ENCODE peak calls at places on chromosomes 5 and 9, in six cellular contexts. One of them, this sample, is unnamed.

GRCh38 chr5:59428391-59428790 is 465.1 kb downstream of the PDE4D start:
- DNase-seq in AG09309: no peak
- DNase-seq in tibial artery: no peak
- DNase-seq in brain microvascular endothelial cell: no peak
- DNase-seq in thoracic aorta: no peak
- DNase-seq in WERI-Rb-1: no peak
- DNase-seq in this sample: no peak

GRCh38 chr9:121369595-121370265 is at the start of gene STOM:
- DNase-seq in AG09309: peak; percentile 64
- DNase-seq in tibial artery: peak; percentile 97
- DNase-seq in brain microvascular endothelial cell: peak; percentile 64
- DNase-seq in thoracic aorta: peak; percentile 56
- DNase-seq in WERI-Rb-1: no peak
- DNase-seq in this sample: peak; percentile 70

GRCh38 chr5:61320860-61321259 is 11.2 kb upstream of the ZSWIM6 start:
- DNase-seq in AG09309: no peak
- DNase-seq in tibial artery: no peak
- DNase-seq in brain microvascular endothelial cell: no peak
- DNase-seq in thoracic aorta: no peak
- DNase-seq in WERI-Rb-1: no peak
- DNase-seq in this sample: no peak

GRCh38 chr5:179339081-179339480 is 6.2 kb downstream of the ADAMTS2 start:
- DNase-seq in AG09309: no peak
- DNase-seq in tibial artery: no peak
- DNase-seq in brain microvascular endothelial cell: no peak
- DNase-seq in thoracic aorta: no peak
- DNase-seq in WERI-Rb-1: no peak
- DNase-seq in this sample: no peak

GRCh38 chr9:133075925-133076324 is 14.1 kb downstream of the CEL start:
- DNase-seq in AG09309: peak; percentile 53
- DNase-seq in tibial artery: no peak
- DNase-seq in brain microvascular endothelial cell: peak; percentile 77
- DNase-seq in thoracic aorta: no peak
- DNase-seq in WERI-Rb-1: no peak
- DNase-seq in this sample: no peak

GRCh38 chr5:37816883-37817282 is 23.0 kb downstream of the GDNF start:
- DNase-seq in AG09309: no peak
- DNase-seq in tibial artery: no peak
- DNase-seq in brain microvascular endothelial cell: no peak
- DNase-seq in thoracic aorta: no peak
- DNase-seq in WERI-Rb-1: peak; percentile 74
- DNase-seq in this sample: no peak

GRCh38 chr5:170353946-170354345 is 35.2 kb downstream of the KCNMB1 start:
- DNase-seq in AG09309: no peak
- DNase-seq in tibial artery: no peak
- DNase-seq in brain microvascular endothelial cell: no peak
- DNase-seq in thoracic aorta: no peak
- DNase-seq in WERI-Rb-1: no peak
- DNase-seq in this sample: no peak

GRCh38 chr5:125317546-125317995 is 571.1 kb upstream of the ZNF608 start:
- DNase-seq in AG09309: no peak
- DNase-seq in tibial artery: no peak
- DNase-seq in brain microvascular endothelial cell: no peak
- DNase-seq in thoracic aorta: no peak
- DNase-seq in WERI-Rb-1: peak; percentile 16
- DNase-seq in this sample: no peak

GRCh38 chr9:80157561-80157983 is 585.8 kb downstream of the TLE4 start:
- DNase-seq in AG09309: peak; percentile 77
- DNase-seq in tibial artery: no peak
- DNase-seq in brain microvascular endothelial cell: no peak
- DNase-seq in thoracic aorta: no peak
- DNase-seq in WERI-Rb-1: no peak
- DNase-seq in this sample: no peak

GRCh38 chr5:143345671-143346440 is 57.6 kb downstream of the NR3C1 start:
- DNase-seq in AG09309: no peak
- DNase-seq in tibial artery: no peak
- DNase-seq in brain microvascular endothelial cell: no peak
- DNase-seq in thoracic aorta: no peak
- DNase-seq in WERI-Rb-1: no peak
- DNase-seq in this sample: no peak

GRCh38 chr9:96487949-96488348 is 38.0 kb downstream of the HABP4 start:
- DNase-seq in AG09309: no peak
- DNase-seq in tibial artery: no peak
- DNase-seq in brain microvascular endothelial cell: peak; percentile 67
- DNase-seq in thoracic aorta: no peak
- DNase-seq in WERI-Rb-1: no peak
- DNase-seq in this sample: no peak

GRCh38 chr9:2755285-2755684 is 38.0 kb downstream of the KCNV2 start:
- DNase-seq in AG09309: no peak
- DNase-seq in tibial artery: no peak
- DNase-seq in brain microvascular endothelial cell: no peak
- DNase-seq in thoracic aorta: no peak
- DNase-seq in WERI-Rb-1: peak; percentile 25
- DNase-seq in this sample: no peak

GRCh38 chr5:43523662-43524072 is 8.7 kb upstream of the C5orf34 start:
- DNase-seq in AG09309: no peak
- DNase-seq in tibial artery: no peak
- DNase-seq in brain microvascular endothelial cell: no peak
- DNase-seq in thoracic aorta: no peak
- DNase-seq in WERI-Rb-1: no peak
- DNase-seq in this sample: peak; percentile 62

GRCh38 chr9:100848731-100849130 is 179.8 kb upstream of the PLPPR1 start:
- DNase-seq in AG09309: no peak
- DNase-seq in tibial artery: no peak
- DNase-seq in brain microvascular endothelial cell: no peak
- DNase-seq in thoracic aorta: no peak
- DNase-seq in WERI-Rb-1: no peak
- DNase-seq in this sample: no peak

GRCh38 chr5:135295852-135296251 is 103.2 kb downstream of the MACROH2A1 start:
- DNase-seq in AG09309: no peak
- DNase-seq in tibial artery: no peak
- DNase-seq in brain microvascular endothelial cell: no peak
- DNase-seq in thoracic aorta: no peak
- DNase-seq in WERI-Rb-1: no peak
- DNase-seq in this sample: no peak

GRCh38 chr9:21661626-21662025 is 140.8 kb upstream of the MTAP start:
- DNase-seq in AG09309: peak; percentile 50
- DNase-seq in tibial artery: no peak
- DNase-seq in brain microvascular endothelial cell: peak; percentile 19
- DNase-seq in thoracic aorta: no peak
- DNase-seq in WERI-Rb-1: no peak
- DNase-seq in this sample: no peak

GRCh38 chr9:17422994-17423680 is 155.7 kb upstream of the SH3GL2 start:
- DNase-seq in AG09309: no peak
- DNase-seq in tibial artery: no peak
- DNase-seq in brain microvascular endothelial cell: no peak
- DNase-seq in thoracic aorta: no peak
- DNase-seq in WERI-Rb-1: no peak
- DNase-seq in this sample: no peak

GRCh38 chr9:133714606-133715294 is 23.4 kb downstream of the SARDH start:
- DNase-seq in AG09309: no peak
- DNase-seq in tibial artery: peak; percentile 48
- DNase-seq in brain microvascular endothelial cell: peak; percentile 82
- DNase-seq in thoracic aorta: no peak
- DNase-seq in WERI-Rb-1: no peak
- DNase-seq in this sample: no peak

GRCh38 chr9:136564379-136564988 is 18.6 kb upstream of the NOTCH1 start:
- DNase-seq in AG09309: no peak
- DNase-seq in tibial artery: peak; percentile 86
- DNase-seq in brain microvascular endothelial cell: peak; percentile 65
- DNase-seq in thoracic aorta: no peak
- DNase-seq in WERI-Rb-1: no peak
- DNase-seq in this sample: no peak
- TF ChIP-seq CTCF in AG09309: no peak
- TF ChIP-seq CTCF in tibial artery: peak; percentile 38
- TF ChIP-seq CTCF in brain microvascular endothelial cell: peak; percentile 36
- TF ChIP-seq CTCF in thoracic aorta: no peak
- TF ChIP-seq CTCF in WERI-Rb-1: peak; percentile 6
- TF ChIP-seq CTCF in this sample: no peak

GRCh38 chr5:107957023-107957422 is 286.3 kb upstream of the EFNA5 start:
- DNase-seq in AG09309: no peak
- DNase-seq in tibial artery: no peak
- DNase-seq in brain microvascular endothelial cell: no peak
- DNase-seq in thoracic aorta: no peak
- DNase-seq in WERI-Rb-1: peak; percentile 32
- DNase-seq in this sample: no peak
- H3K4me3 ChIP-seq in AG09309: no peak overlapping the region
- H3K4me3 ChIP-seq in tibial artery: no peak overlapping the region
- H3K4me3 ChIP-seq in brain microvascular endothelial cell: no peak overlapping the region
- H3K4me3 ChIP-seq in thoracic aorta: no peak overlapping the region
- H3K4me3 ChIP-seq in WERI-Rb-1: no peak overlapping the region
- H3K4me3 ChIP-seq in this sample: no peak overlapping the region

GRCh38 chr5:149317281-149318048 is 27.8 kb upstream of the GRPEL2 start:
- DNase-seq in AG09309: peak; percentile 13
- DNase-seq in tibial artery: no peak
- DNase-seq in brain microvascular endothelial cell: peak; percentile 28
- DNase-seq in thoracic aorta: no peak
- DNase-seq in WERI-Rb-1: no peak
- DNase-seq in this sample: peak; percentile 37
- TF ChIP-seq CTCF in AG09309: peak; percentile 64
- TF ChIP-seq CTCF in tibial artery: peak; percentile 70
- TF ChIP-seq CTCF in brain microvascular endothelial cell: peak; percentile 73
- TF ChIP-seq CTCF in thoracic aorta: peak; percentile 73
- TF ChIP-seq CTCF in WERI-Rb-1: peak; percentile 58
- TF ChIP-seq CTCF in this sample: peak; percentile 61

DNA sequence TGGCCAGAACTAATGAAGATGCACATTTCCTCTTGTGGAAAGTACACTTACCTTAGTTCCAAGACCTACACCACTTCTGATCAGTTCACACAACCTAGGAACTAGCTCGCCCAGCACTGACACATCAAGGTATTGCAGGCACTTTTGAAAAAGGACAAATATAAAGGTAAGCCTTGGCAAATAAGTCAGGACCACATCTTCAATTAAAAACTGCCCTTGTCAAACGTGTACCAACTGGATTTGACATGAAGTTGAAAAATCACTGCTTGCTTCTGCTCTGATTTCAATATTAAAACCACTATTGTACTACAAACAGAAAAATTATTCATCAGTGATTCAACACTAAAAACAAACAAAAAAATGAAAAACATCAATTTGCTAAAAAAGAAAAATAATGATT is 45.0 kb upstream of the OR2K2 start:
- DNase-seq in AG09309: no peak
- DNase-seq in tibial artery: no peak
- DNase-seq in brain microvascular endothelial cell: no peak
- DNase-seq in thoracic aorta: no peak
- DNase-seq in WERI-Rb-1: no peak
- DNase-seq in this sample: no peak
- H3K4me3 ChIP-seq in AG09309: no peak overlapping the region
- H3K4me3 ChIP-seq in tibial artery: no peak overlapping the region
- H3K4me3 ChIP-seq in brain microvascular endothelial cell: no peak overlapping the region
- H3K4me3 ChIP-seq in thoracic aorta: no peak overlapping the region
- H3K4me3 ChIP-seq in WERI-Rb-1: no peak overlapping the region
- H3K4me3 ChIP-seq in this sample: no peak overlapping the region

GRCh38 chr9:113319054-113319453 is 15.9 kb upstream of the RNF183 start:
- DNase-seq in AG09309: no peak
- DNase-seq in tibial artery: no peak
- DNase-seq in brain microvascular endothelial cell: no peak
- DNase-seq in thoracic aorta: no peak
- DNase-seq in WERI-Rb-1: no peak
- DNase-seq in this sample: no peak
- TF ChIP-seq CTCF in AG09309: no peak
- TF ChIP-seq CTCF in tibial artery: no peak
- TF ChIP-seq CTCF in brain microvascular endothelial cell: no peak
- TF ChIP-seq CTCF in thoracic aorta: no peak
- TF ChIP-seq CTCF in WERI-Rb-1: no peak
- TF ChIP-seq CTCF in this sample: no peak

GRCh38 chr9:124761196-124761595 is 9.9 kb downstream of the NR6A1 start:
- DNase-seq in AG09309: no peak
- DNase-seq in tibial artery: no peak
- DNase-seq in brain microvascular endothelial cell: no peak
- DNase-seq in thoracic aorta: no peak
- DNase-seq in WERI-Rb-1: no peak
- DNase-seq in this sample: no peak
- H3K4me3 ChIP-seq in AG09309: no peak overlapping the region
- H3K4me3 ChIP-seq in tibial artery: no peak overlapping the region
- H3K4me3 ChIP-seq in brain microvascular endothelial cell: no peak overlapping the region
- H3K4me3 ChIP-seq in thoracic aorta: no peak overlapping the region
- H3K4me3 ChIP-seq in WERI-Rb-1: no peak overlapping the region
- H3K4me3 ChIP-seq in this sample: no peak overlapping the region

GRCh38 chr5:62722360-62722759 is 143.7 kb downstream of the LRRC70 start:
- DNase-seq in AG09309: no peak
- DNase-seq in tibial artery: no peak
- DNase-seq in brain microvascular endothelial cell: no peak
- DNase-seq in thoracic aorta: no peak
- DNase-seq in WERI-Rb-1: no peak
- DNase-seq in this sample: no peak
- TF ChIP-seq CTCF in AG09309: no peak
- TF ChIP-seq CTCF in tibial artery: no peak
- TF ChIP-seq CTCF in brain microvascular endothelial cell: no peak
- TF ChIP-seq CTCF in thoracic aorta: no peak
- TF ChIP-seq CTCF in WERI-Rb-1: peak; percentile 5
- TF ChIP-seq CTCF in this sample: no peak

GRCh38 chr5:73303139-73304079 is 130.4 kb downstream of the TMEM174 start:
- DNase-seq in AG09309: no peak
- DNase-seq in tibial artery: no peak
- DNase-seq in brain microvascular endothelial cell: no peak
- DNase-seq in thoracic aorta: no peak
- DNase-seq in WERI-Rb-1: peak; percentile 41
- DNase-seq in this sample: no peak
- H3K4me3 ChIP-seq in AG09309: no peak overlapping the region
- H3K4me3 ChIP-seq in tibial artery: peak overlapping the region; percentile 25
- H3K4me3 ChIP-seq in brain microvascular endothelial cell: peak overlapping the region; percentile 49
- H3K4me3 ChIP-seq in thoracic aorta: peak overlapping the region; percentile 52
- H3K4me3 ChIP-seq in WERI-Rb-1: peak overlapping the region; percentile 37
- H3K4me3 ChIP-seq in this sample: no peak overlapping the region

GRCh38 chr9:23768861-23769260 is 57.2 kb downstream of the ELAVL2 start:
- DNase-seq in AG09309: no peak
- DNase-seq in tibial artery: no peak
- DNase-seq in brain microvascular endothelial cell: no peak
- DNase-seq in thoracic aorta: no peak
- DNase-seq in WERI-Rb-1: no peak
- DNase-seq in this sample: no peak
- TF ChIP-seq CTCF in AG09309: no peak
- TF ChIP-seq CTCF in tibial artery: no peak
- TF ChIP-seq CTCF in brain microvascular endothelial cell: no peak
- TF ChIP-seq CTCF in thoracic aorta: no peak
- TF ChIP-seq CTCF in WERI-Rb-1: no peak
- TF ChIP-seq CTCF in this sample: no peak